ENCODE peak calls at places on chromosomes 7 and 10, in four cellular contexts. I is left cardiac atrium, L is GM12892, F is NCI-H2029. B is an unnamed sample.
A peak's percentile ranks its signal among the peaks of the same experiment; 100 is the strongest.

GRCh38 chr7:29319719-29320521 is 125.3 kb downstream of the CHN2 start:
- DNase-seq in L (no peak), I (no peak), F (no peak), B (no peak)

GRCh38 chr10:48957361-48957760 is 17.7 kb upstream of the LRRC18 start:
- DNase-seq in F (no peak), I (no peak), L (no peak), B (no peak)

GRCh38 chr7:32436529-32436928 is 53.7 kb downstream of the LSM5 start:
- DNase-seq in L (no peak), I (no peak), F (no peak), B (no peak)

GRCh38 chr10:11403116-11403515 is 208.3 kb downstream of the USP6NL start:
- DNase-seq in F (no peak), L (no peak), I (no peak), B (no peak)

GRCh38 chr7:105261689-105262088 is 127.0 kb downstream of the SRPK2 start:
- DNase-seq in L (no peak), F (peak; percentile 50), I (no peak), B (no peak)

GRCh38 chr7:121739465-121739864 is 133.5 kb upstream of the PTPRZ1 start:
- DNase-seq in I (no peak), L (no peak), F (no peak), B (no peak)

GRCh38 chr7:107874605-107875446 is 16.2 kb upstream of the DLD start:
- DNase-seq in I (no peak), F (peak; percentile 36), L (no peak), B (no peak)

GRCh38 chr7:151304856-151305255 is 36.8 kb upstream of the NUB1 start:
- DNase-seq in L (no peak), F (no peak), I (no peak), B (no peak)

GRCh38 chr10:86756511-86757109 is at the start of gene BMPR1A:
- DNase-seq in I (peak; percentile 91), L (peak; percentile 30), F (no peak), B (no peak)

GRCh38 chr10:30063098-30063497 is 3.7 kb upstream of the JCAD start:
- DNase-seq in I (no peak), L (no peak), F (no peak), B (no peak)

GRCh38 chr7:42219447-42219846 is 17.6 kb downstream of the GLI3 start:
- DNase-seq in L (no peak), I (no peak), F (no peak), B (no peak)

GRCh38 chr10:72889391-72889831 is 4.1 kb upstream of the OIT3 start:
- DNase-seq in F (peak; percentile 64), L (no peak), I (no peak), B (no peak)

GRCh38 chr7:43568529-43568928 is 14.4 kb upstream of the STK17A start:
- DNase-seq in L (no peak), I (no peak), F (no peak), B (no peak)

GRCh38 chr7:127876393-127876792 is 154.8 kb downstream of the LRRC4 start:
- DNase-seq in L (no peak), I (no peak), F (no peak), B (no peak)

GRCh38 chr7:141362580-141363435 is 188.4 kb upstream of the AGK start:
- DNase-seq in I (no peak), L (no peak), F (no peak), B (no peak)

GRCh38 chr7:142407939-142408573 is 150.2 kb upstream of the PRSS58 start:
- DNase-seq in I (no peak), L (no peak), F (no peak), B (no peak)

GRCh38 chr10:43214071-43214955 is 52.6 kb downstream of the RASGEF1A start:
- DNase-seq in L (no peak), I (no peak), F (no peak), B (no peak)

GRCh38 chr7:18087031-18087686 is 59.5 kb upstream of the PRPS1L1 start:
- DNase-seq in I (peak; percentile 18), F (no peak), L (no peak), B (no peak)

GRCh38 chr7:128921866-128922440 is 11.4 kb upstream of the KCP start:
- DNase-seq in L (no peak), I (no peak), F (no peak), B (no peak)

GRCh38 chr10:3482200-3482993 is 302.6 kb downstream of the KLF6 start:
- DNase-seq in L (no peak), I (peak; percentile 47), F (no peak), B (no peak)

GRCh38 chr7:122572706-122573105 is 126.2 kb downstream of the RNF133 start:
- DNase-seq in I (no peak), L (no peak), F (no peak), B (no peak)

GRCh38 chr7:151206914-151207313 is 3.4 kb downstream of the H2BK1 start:
- DNase-seq in F (no peak), L (no peak), I (no peak), B (no peak)

GRCh38 chr10:22105270-22105669 is 101.7 kb upstream of the DNAJC1 start:
- DNase-seq in F (no peak), I (no peak), L (no peak), B (no peak)

GRCh38 chr7:131346885-131347592 is 19.4 kb downstream of the MKLN1 start:
- DNase-seq in F (no peak), L (no peak), I (no peak), B (no peak)

GRCh38 chr10:79608505-79609375 is 2.0 kb upstream of the SFTPA1 start:
- DNase-seq in F (no peak), I (peak; percentile 31), L (peak; percentile 21), B (peak; percentile 28)

GRCh38 chr7:137801003-137801402 is 45.8 kb downstream of the DGKI start:
- DNase-seq in F (no peak), L (no peak), I (no peak), B (no peak)

GRCh38 chr10:125448596-125448995 is 234.4 kb downstream of the TEX36 start:
- DNase-seq in L (no peak), F (no peak), I (no peak), B (no peak)

GRCh38 chr7:35399216-35399615 is 145.3 kb upstream of the TBX20 start:
- DNase-seq in L (no peak), F (no peak), I (no peak), B (no peak)

GRCh38 chr7:141439776-141440175 is 111.4 kb upstream of the AGK start:
- DNase-seq in I (no peak), L (no peak), F (no peak), B (no peak)

GRCh38 chr10:103557455-103557854 is 64.0 kb downstream of the NEURL1 start:
- DNase-seq in L (no peak), F (no peak), I (no peak), B (no peak)

GRCh38 chr10:114060456-114060855 is 16.8 kb downstream of the ADRB1 start:
- DNase-seq in F (no peak), I (no peak), L (no peak), B (no peak)

GRCh38 chr10:43224321-43224720 is 42.5 kb downstream of the RASGEF1A start:
- DNase-seq in F (no peak), I (no peak), L (no peak), B (no peak)

GRCh38 chr10:6385683-6386082 is 183.0 kb downstream of the PFKFB3 start:
- DNase-seq in L (no peak), I (no peak), F (no peak), B (no peak)

GRCh38 chr10:53675201-53675600 is 902.6 kb upstream of the MBL2 start:
- DNase-seq in F (no peak), I (no peak), L (no peak), B (no peak)

GRCh38 chr10:102131286-102132170 is 1.3 kb upstream of the PPRC1 start:
- DNase-seq in I (no peak), F (no peak), L (no peak), B (no peak)

GRCh38 chr10:124719213-124719851 is 24.8 kb downstream of the FAM53B start:
- DNase-seq in F (no peak), L (no peak), I (peak; percentile 72), B (no peak)

GRCh38 chr7:64307254-64308018 is 6.3 kb upstream of the ZNF736 start:
- DNase-seq in I (peak; percentile 94), L (peak; percentile 41), F (peak; percentile 98), B (peak; percentile 47)

GRCh38 chr10:63562857-63563256 is 41.7 kb downstream of the REEP3 start:
- DNase-seq in L (no peak), F (no peak), I (no peak), B (no peak)

B was measured in GM12891.